ENCODE peak calls at places on chromosome 4, in eight cellular contexts. T, R, Y, Z, G, S, F and K are unnamed samples.

GRCh38 chr4:133152801-133153526 is 3.9 kb downstream of the PCDH10 start:
- DNase-seq in T (no peak), R (no peak), Y (no peak), Z (no peak), G (no peak), S (no peak), F (no peak), K (no peak)

GRCh38 chr4:37682701-37683401 is 3.3 kb downstream of the RELL1 start:
- DNase-seq in T (no peak), R (no peak), Y (no peak), Z (no peak), G (no peak), S (no peak), F (no peak), K (peak)

GRCh38 chr4:1767770-1768366 is 25.2 kb upstream of the FGFR3 start:
- DNase-seq in T (no peak), R (no peak), Y (no peak), Z (peak), G (no peak), S (no peak), F (no peak), K (peak)

GRCh38 chr4:176002007-176002623 is 63.5 kb upstream of the WDR17 start:
- DNase-seq in T (no peak), R (no peak), Y (no peak), Z (peak), G (peak), S (peak), F (no peak), K (no peak)

GRCh38 chr4:20684852-20685763 is 15.2 kb upstream of the PACRGL start:
- DNase-seq in T (no peak), R (no peak), Y (no peak), Z (no peak), G (no peak), S (no peak), F (no peak), K (peak)

GRCh38 chr4:160426233-160426632 is 1323.4 kb downstream of the RAPGEF2 start:
- DNase-seq in T (no peak), R (no peak), Y (no peak), Z (no peak), G (no peak), S (no peak), F (no peak), K (no peak)

GRCh38 chr4:82268050-82268825 is 105.6 kb downstream of the HNRNPD start:
- DNase-seq in T (peak), R (no peak), Y (peak), Z (peak), G (peak), S (peak), F (peak), K (peak)

GRCh38 chr4:147683172-147683571 is 791 bp downstream of the PRMT9 start:
- DNase-seq in T (peak), R (no peak), Y (no peak), Z (no peak), G (no peak), S (no peak), F (no peak), K (peak)

GRCh38 chr4:154590329-154591006 is at the start of gene FGA:
- DNase-seq in T (no peak), R (no peak), Y (no peak), Z (no peak), G (no peak), S (no peak), F (no peak), K (no peak)

GRCh38 chr4:15428611-15429010 is 778 bp downstream of the C1QTNF7 start:
- DNase-seq in T (peak), R (no peak), Y (no peak), Z (no peak), G (no peak), S (no peak), F (peak), K (no peak)

GRCh38 chr4:53682196-53682595 is 90.9 kb upstream of the LNX1 start:
- DNase-seq in T (no peak), R (no peak), Y (no peak), Z (no peak), G (no peak), S (no peak), F (no peak), K (no peak)

GRCh38 chr4:25759101-25759500 is 103.5 kb downstream of the SLC34A2 start:
- DNase-seq in T (no peak), R (no peak), Y (no peak), Z (no peak), G (no peak), S (no peak), F (no peak), K (no peak)

GRCh38 chr4:25760048-25760447 is 102.7 kb downstream of the SEL1L3 start:
- DNase-seq in T (no peak), R (no peak), Y (no peak), Z (no peak), G (no peak), S (no peak), F (no peak), K (no peak)

GRCh38 chr4:25755911-25756310 is 100.3 kb downstream of the SLC34A2 start:
- DNase-seq in T (no peak), R (no peak), Y (no peak), Z (no peak), G (no peak), S (no peak), F (no peak), K (no peak)

GRCh38 chr4:25757452-25757851 is 101.8 kb downstream of the SLC34A2 start:
- DNase-seq in T (no peak), R (no peak), Y (no peak), Z (no peak), G (no peak), S (no peak), F (no peak), K (no peak)

GRCh38 chr4:25756503-25756902 is 100.9 kb downstream of the SLC34A2 start:
- DNase-seq in T (no peak), R (no peak), Y (no peak), Z (no peak), G (no peak), S (no peak), F (no peak), K (no peak)
- TF ChIP-seq POLR2A in T (no peak), R (no peak), Y (no peak), Z (no peak), G (no peak), S (no peak), F (no peak), K (no peak)

GRCh38 chr4:153564630-153565525 is 98.7 kb downstream of the TMEM131L start:
- DNase-seq in T (no peak), R (no peak), Y (peak), Z (peak), G (no peak), S (no peak), F (no peak), K (peak)
- TF ChIP-seq POLR2A in T (no peak), R (no peak), Y (no peak), Z (no peak), G (no peak), S (no peak), F (no peak), K (no peak)

GRCh38 chr4:48830706-48831531 is at the start of gene OCIAD1:
- DNase-seq in T (peak), R (peak), Y (peak), Z (peak), G (peak), S (peak), F (peak), K (peak)
- TF ChIP-seq POLR2A in T (peak), R (peak), Y (peak), Z (peak), G (no peak), S (peak), F (peak), K (peak)

GRCh38 chr4:138099385-138099784 is 142.8 kb downstream of the SLC7A11 start:
- DNase-seq in T (no peak), R (no peak), Y (no peak), Z (no peak), G (no peak), S (no peak), F (no peak), K (no peak)
- TF ChIP-seq POLR2A in T (no peak), R (no peak), Y (no peak), Z (no peak), G (no peak), S (no peak), F (no peak), K (no peak)

DNA sequence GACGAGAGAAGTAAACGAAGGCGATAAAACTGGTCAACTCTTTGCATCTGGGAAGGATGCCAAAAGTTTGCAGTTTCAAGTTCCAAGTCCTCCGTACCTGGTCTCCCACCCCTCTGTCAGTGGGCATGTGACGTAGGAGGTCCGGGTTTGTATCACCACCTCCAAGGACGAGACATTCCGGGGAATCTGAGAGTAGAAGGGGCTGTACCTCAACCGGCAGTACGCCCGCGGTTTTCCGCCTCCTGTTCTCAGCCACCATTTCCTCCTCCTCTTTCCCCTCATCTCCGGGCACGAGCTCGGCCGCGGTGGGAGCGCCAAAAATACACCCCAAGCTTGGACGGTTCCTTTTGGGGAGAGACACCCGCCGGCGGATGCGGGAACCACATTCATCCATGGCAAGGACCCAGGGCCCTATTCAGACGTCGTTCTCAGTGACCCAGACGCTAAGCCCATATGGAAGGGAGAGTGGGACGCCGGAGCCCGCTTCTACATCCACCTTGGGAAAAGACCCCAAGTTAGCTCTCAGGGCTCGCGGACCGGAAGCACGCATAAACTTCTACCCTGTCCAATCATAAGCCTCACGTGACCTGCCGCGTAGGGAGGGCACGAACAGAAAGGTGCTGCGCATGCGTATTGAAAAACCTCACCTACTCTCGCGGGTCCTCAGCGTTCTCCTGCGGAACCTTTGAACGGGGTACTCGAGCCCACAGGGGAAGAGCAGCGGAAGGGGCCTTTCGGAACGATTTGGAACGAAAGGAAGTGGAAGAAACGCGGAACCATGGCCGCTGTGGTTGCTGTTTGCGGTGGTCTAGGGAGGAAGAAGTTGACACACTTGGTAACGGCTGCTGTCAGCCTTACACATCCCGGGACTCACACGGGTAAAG is at the start of the genes HELQ and MRPS18C:
- DNase-seq in T (peak), R (peak), Y (peak), Z (peak), G (peak), S (peak), F (peak), K (peak)
- TF ChIP-seq POLR2A in T (peak), R (peak), Y (peak), Z (peak), G (no peak), S (peak), F (peak), K (peak)

GRCh38 chr4:2834001-2834921 is 9.4 kb upstream of the ADD1 start:
- DNase-seq in T (no peak), R (no peak), Y (peak), Z (peak), G (peak), S (no peak), F (no peak), K (no peak)
- TF ChIP-seq POLR2A in T (no peak), R (no peak), Y (no peak), Z (no peak), G (no peak), S (no peak), F (no peak), K (no peak)

DNA sequence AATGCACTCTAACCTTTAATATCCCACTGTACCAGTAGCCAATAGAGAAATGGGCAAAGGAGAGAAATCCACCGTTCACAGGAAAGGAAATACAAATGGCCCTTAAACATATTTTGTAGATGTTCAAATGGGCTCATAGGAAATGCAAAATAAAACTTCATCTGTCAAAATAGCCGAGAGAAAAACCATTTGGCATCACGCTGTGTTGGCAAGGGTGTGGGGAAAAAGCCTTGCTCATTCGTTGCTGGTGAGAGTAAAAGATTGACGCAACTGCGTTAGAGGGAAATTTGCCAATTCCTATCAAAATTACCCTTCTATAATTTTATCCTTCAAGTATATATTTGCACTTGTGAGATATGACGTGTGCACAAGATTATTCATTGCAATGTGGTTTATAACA is 131.9 kb downstream of the EIF4E start:
- DNase-seq in T (no peak), R (no peak), Y (no peak), Z (no peak), G (no peak), S (no peak), F (no peak), K (no peak)
- TF ChIP-seq POLR2A in T (no peak), R (no peak), Y (no peak), Z (no peak), G (no peak), S (no peak), F (no peak), K (no peak)